ENCODE peak calls at places on chromosomes 16 and 17, in ten cellular contexts. One of them, this sample, is unnamed.
A peak's percentile ranks its signal among the peaks of the same experiment; 100 is the strongest.

GRCh38 chr17:79230576-79230975 is 156.0 kb downstream of the ENGASE start:
- DNase-seq in endothelial cell of umbilical vein: no peak
- DNase-seq in suprapubic skin: no peak
- DNase-seq in prostate gland: no peak
- DNase-seq in stomach: no peak
- DNase-seq in GM12891: no peak
- DNase-seq in esophagus muscularis mucosa: no peak
- DNase-seq in HCT116: no peak
- DNase-seq in transverse colon: no peak
- DNase-seq in HepG2: no peak
- DNase-seq in this sample: no peak

GRCh38 chr17:28899212-28899815 is 1.8 kb upstream of the FLOT2 start:
- DNase-seq in prostate gland: no peak
- DNase-seq in transverse colon: no peak
- DNase-seq in HepG2: no peak
- DNase-seq in stomach: no peak
- DNase-seq in endothelial cell of umbilical vein: no peak
- DNase-seq in HCT116: no peak
- DNase-seq in GM12891: no peak
- DNase-seq in esophagus muscularis mucosa: no peak
- DNase-seq in suprapubic skin: no peak
- DNase-seq in this sample: no peak

GRCh38 chr17:7438050-7438614 is 1.2 kb upstream of the FGF11 start:
- DNase-seq in HCT116: no peak
- DNase-seq in GM12891: no peak
- DNase-seq in transverse colon: peak; percentile 54
- DNase-seq in esophagus muscularis mucosa: no peak
- DNase-seq in prostate gland: peak; percentile 50
- DNase-seq in HepG2: no peak
- DNase-seq in endothelial cell of umbilical vein: peak; percentile 18
- DNase-seq in stomach: peak; percentile 53
- DNase-seq in suprapubic skin: no peak
- DNase-seq in this sample: no peak

GRCh38 chr16:51762081-51762995 is 611.3 kb upstream of the SALL1 start:
- DNase-seq in prostate gland: peak; percentile 73
- DNase-seq in endothelial cell of umbilical vein: peak; percentile 36
- DNase-seq in HCT116: no peak
- DNase-seq in transverse colon: peak; percentile 61
- DNase-seq in GM12891: peak; percentile 54
- DNase-seq in esophagus muscularis mucosa: peak; percentile 91
- DNase-seq in HepG2: peak; percentile 52
- DNase-seq in suprapubic skin: peak; percentile 78
- DNase-seq in stomach: peak; percentile 85
- DNase-seq in this sample: peak; percentile 79

GRCh38 chr17:43359469-43360105 is 39.2 kb upstream of the ARL4D start:
- DNase-seq in HepG2: no peak
- DNase-seq in HCT116: no peak
- DNase-seq in GM12891: no peak
- DNase-seq in stomach: no peak
- DNase-seq in endothelial cell of umbilical vein: no peak
- DNase-seq in suprapubic skin: no peak
- DNase-seq in transverse colon: peak; percentile 21
- DNase-seq in esophagus muscularis mucosa: no peak
- DNase-seq in prostate gland: no peak
- DNase-seq in this sample: no peak

GRCh38 chr16:67770371-67770991 is 35.9 kb downstream of the RANBP10 start:
- DNase-seq in stomach: no peak
- DNase-seq in transverse colon: no peak
- DNase-seq in suprapubic skin: no peak
- DNase-seq in endothelial cell of umbilical vein: peak; percentile 75
- DNase-seq in HCT116: no peak
- DNase-seq in GM12891: no peak
- DNase-seq in prostate gland: no peak
- DNase-seq in esophagus muscularis mucosa: no peak
- DNase-seq in HepG2: no peak
- DNase-seq in this sample: no peak

GRCh38 chr17:39699818-39700147 is at the start of gene ERBB2:
- DNase-seq in GM12891: no peak
- DNase-seq in stomach: peak; percentile 80
- DNase-seq in HepG2: peak; percentile 64
- DNase-seq in esophagus muscularis mucosa: no peak
- DNase-seq in endothelial cell of umbilical vein: peak; percentile 57
- DNase-seq in prostate gland: peak; percentile 86
- DNase-seq in HCT116: peak; percentile 57
- DNase-seq in transverse colon: peak; percentile 88
- DNase-seq in suprapubic skin: no peak
- DNase-seq in this sample: peak; percentile 91

GRCh38 chr17:71444011-71444574 is 676.7 kb upstream of the SOX9 start:
- DNase-seq in HepG2: no peak
- DNase-seq in stomach: no peak
- DNase-seq in GM12891: no peak
- DNase-seq in esophagus muscularis mucosa: no peak
- DNase-seq in HCT116: no peak
- DNase-seq in prostate gland: no peak
- DNase-seq in suprapubic skin: no peak
- DNase-seq in endothelial cell of umbilical vein: no peak
- DNase-seq in transverse colon: no peak
- DNase-seq in this sample: no peak

GRCh38 chr16:85900031-85900792 is 1.2 kb downstream of the IRF8 start:
- DNase-seq in transverse colon: no peak
- DNase-seq in prostate gland: no peak
- DNase-seq in esophagus muscularis mucosa: no peak
- DNase-seq in endothelial cell of umbilical vein: no peak
- DNase-seq in HCT116: no peak
- DNase-seq in stomach: peak; percentile 67
- DNase-seq in GM12891: no peak
- DNase-seq in suprapubic skin: no peak
- DNase-seq in HepG2: no peak
- DNase-seq in this sample: no peak

GRCh38 chr16:85899444-85899843 is 482 bp downstream of the IRF8 start:
- DNase-seq in HCT116: no peak
- DNase-seq in esophagus muscularis mucosa: no peak
- DNase-seq in suprapubic skin: no peak
- DNase-seq in transverse colon: no peak
- DNase-seq in endothelial cell of umbilical vein: no peak
- DNase-seq in stomach: peak; percentile 13
- DNase-seq in HepG2: no peak
- DNase-seq in GM12891: no peak
- DNase-seq in prostate gland: no peak
- DNase-seq in this sample: no peak

GRCh38 chr16:85897384-85897783 is 1.6 kb upstream of the IRF8 start:
- DNase-seq in esophagus muscularis mucosa: no peak
- DNase-seq in GM12891: no peak
- DNase-seq in stomach: no peak
- DNase-seq in endothelial cell of umbilical vein: no peak
- DNase-seq in suprapubic skin: no peak
- DNase-seq in HCT116: no peak
- DNase-seq in HepG2: no peak
- DNase-seq in prostate gland: no peak
- DNase-seq in transverse colon: no peak
- DNase-seq in this sample: no peak

GRCh38 chr16:85901110-85901509 is 2.1 kb downstream of the IRF8 start:
- DNase-seq in GM12891: no peak
- DNase-seq in transverse colon: no peak
- DNase-seq in endothelial cell of umbilical vein: no peak
- DNase-seq in prostate gland: no peak
- DNase-seq in HCT116: no peak
- DNase-seq in esophagus muscularis mucosa: no peak
- DNase-seq in suprapubic skin: no peak
- DNase-seq in HepG2: no peak
- DNase-seq in stomach: no peak
- DNase-seq in this sample: no peak

GRCh38 chr16:85898521-85899442 is at the start of gene IRF8:
- DNase-seq in transverse colon: peak; percentile 87
- DNase-seq in GM12891: peak; percentile 74
- DNase-seq in suprapubic skin: no peak
- DNase-seq in HepG2: no peak
- DNase-seq in prostate gland: peak; percentile 17
- DNase-seq in esophagus muscularis mucosa: peak; percentile 94
- DNase-seq in endothelial cell of umbilical vein: peak; percentile 81
- DNase-seq in HCT116: no peak
- DNase-seq in stomach: peak; percentile 76
- DNase-seq in this sample: peak; percentile 87
- TF ChIP-seq POLR2AphosphoS5 in transverse colon: peak; percentile 83
- TF ChIP-seq POLR2AphosphoS5 in GM12891: peak; percentile 96
- TF ChIP-seq POLR2AphosphoS5 in suprapubic skin: no peak
- TF ChIP-seq POLR2AphosphoS5 in HepG2: no peak
- TF ChIP-seq POLR2AphosphoS5 in prostate gland: no peak
- TF ChIP-seq POLR2AphosphoS5 in esophagus muscularis mucosa: peak; percentile 52
- TF ChIP-seq POLR2AphosphoS5 in endothelial cell of umbilical vein: no peak
- TF ChIP-seq POLR2AphosphoS5 in HCT116: no peak
- TF ChIP-seq POLR2AphosphoS5 in stomach: peak; percentile 96
- TF ChIP-seq POLR2AphosphoS5 in this sample: peak; percentile 71

GRCh38 chr16:15694499-15694898 is 44.5 kb downstream of the NDE1 start:
- DNase-seq in HCT116: no peak
- DNase-seq in suprapubic skin: no peak
- DNase-seq in HepG2: no peak
- DNase-seq in prostate gland: no peak
- DNase-seq in transverse colon: no peak
- DNase-seq in stomach: no peak
- DNase-seq in GM12891: no peak
- DNase-seq in esophagus muscularis mucosa: no peak
- DNase-seq in endothelial cell of umbilical vein: no peak
- DNase-seq in this sample: no peak
- TF ChIP-seq POLR2AphosphoS5 in HCT116: no peak
- TF ChIP-seq POLR2AphosphoS5 in suprapubic skin: no peak
- TF ChIP-seq POLR2AphosphoS5 in HepG2: no peak
- TF ChIP-seq POLR2AphosphoS5 in prostate gland: no peak
- TF ChIP-seq POLR2AphosphoS5 in transverse colon: no peak
- TF ChIP-seq POLR2AphosphoS5 in stomach: no peak
- TF ChIP-seq POLR2AphosphoS5 in GM12891: no peak
- TF ChIP-seq POLR2AphosphoS5 in esophagus muscularis mucosa: no peak
- TF ChIP-seq POLR2AphosphoS5 in endothelial cell of umbilical vein: no peak
- TF ChIP-seq POLR2AphosphoS5 in this sample: no peak

GRCh38 chr17:56870163-56870651 is 36.3 kb downstream of the DGKE start:
- DNase-seq in esophagus muscularis mucosa: no peak
- DNase-seq in transverse colon: no peak
- DNase-seq in suprapubic skin: no peak
- DNase-seq in GM12891: no peak
- DNase-seq in HCT116: no peak
- DNase-seq in stomach: no peak
- DNase-seq in endothelial cell of umbilical vein: no peak
- DNase-seq in prostate gland: no peak
- DNase-seq in HepG2: peak; percentile 16
- DNase-seq in this sample: no peak

GRCh38 chr17:56868716-56869115 is 34.8 kb downstream of the DGKE start:
- DNase-seq in HCT116: no peak
- DNase-seq in prostate gland: no peak
- DNase-seq in stomach: no peak
- DNase-seq in endothelial cell of umbilical vein: no peak
- DNase-seq in suprapubic skin: no peak
- DNase-seq in esophagus muscularis mucosa: no peak
- DNase-seq in HepG2: no peak
- DNase-seq in GM12891: no peak
- DNase-seq in transverse colon: no peak
- DNase-seq in this sample: no peak

GRCh38 chr17:56866076-56866475 is 32.1 kb downstream of the DGKE start:
- DNase-seq in esophagus muscularis mucosa: no peak
- DNase-seq in prostate gland: no peak
- DNase-seq in suprapubic skin: no peak
- DNase-seq in GM12891: no peak
- DNase-seq in HCT116: no peak
- DNase-seq in endothelial cell of umbilical vein: no peak
- DNase-seq in stomach: no peak
- DNase-seq in transverse colon: no peak
- DNase-seq in HepG2: no peak
- DNase-seq in this sample: no peak

GRCh38 chr17:56866496-56866895 is 32.5 kb downstream of the DGKE start:
- DNase-seq in endothelial cell of umbilical vein: peak; percentile 36
- DNase-seq in transverse colon: no peak
- DNase-seq in esophagus muscularis mucosa: no peak
- DNase-seq in prostate gland: no peak
- DNase-seq in suprapubic skin: no peak
- DNase-seq in GM12891: no peak
- DNase-seq in HepG2: no peak
- DNase-seq in stomach: no peak
- DNase-seq in HCT116: no peak
- DNase-seq in this sample: no peak

DNA sequence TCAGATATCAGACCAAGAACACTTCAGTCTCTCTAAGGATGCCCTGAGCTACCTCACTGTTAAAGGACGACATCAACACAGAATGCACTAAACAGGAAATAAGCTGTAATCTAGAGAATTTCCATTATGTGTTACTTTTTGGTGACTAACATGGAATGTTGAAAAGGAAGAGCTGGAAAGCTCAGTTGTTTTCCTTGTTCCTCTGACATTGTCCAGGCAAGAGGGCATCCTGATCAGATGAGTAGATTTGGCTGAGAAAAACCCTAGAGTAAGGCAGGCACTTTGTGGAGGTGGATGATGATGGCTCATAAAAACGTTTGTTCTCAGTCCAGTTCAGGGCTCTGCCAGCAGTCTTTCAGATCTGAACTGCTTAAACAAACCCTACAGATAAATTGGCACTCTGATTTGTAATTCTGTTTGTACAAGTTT is 34.0 kb downstream of the DGKE start:
- DNase-seq in HepG2: no peak
- DNase-seq in prostate gland: peak; percentile 21
- DNase-seq in transverse colon: no peak
- DNase-seq in HCT116: no peak
- DNase-seq in esophagus muscularis mucosa: no peak
- DNase-seq in endothelial cell of umbilical vein: peak; percentile 90
- DNase-seq in stomach: no peak
- DNase-seq in suprapubic skin: no peak
- DNase-seq in GM12891: no peak
- DNase-seq in this sample: no peak
- TF ChIP-seq POLR2AphosphoS5 in HepG2: no peak
- TF ChIP-seq POLR2AphosphoS5 in prostate gland: peak; percentile 64
- TF ChIP-seq POLR2AphosphoS5 in transverse colon: no peak
- TF ChIP-seq POLR2AphosphoS5 in HCT116: no peak
- TF ChIP-seq POLR2AphosphoS5 in esophagus muscularis mucosa: no peak
- TF ChIP-seq POLR2AphosphoS5 in endothelial cell of umbilical vein: peak; percentile 64
- TF ChIP-seq POLR2AphosphoS5 in stomach: peak; percentile 21
- TF ChIP-seq POLR2AphosphoS5 in suprapubic skin: no peak
- TF ChIP-seq POLR2AphosphoS5 in GM12891: no peak
- TF ChIP-seq POLR2AphosphoS5 in this sample: peak; percentile 47

GRCh38 chr16:31365131-31365865 is 10.3 kb downstream of the ITGAX start:
- DNase-seq in HCT116: no peak
- DNase-seq in esophagus muscularis mucosa: no peak
- DNase-seq in suprapubic skin: no peak
- DNase-seq in HepG2: no peak
- DNase-seq in GM12891: peak; percentile 57
- DNase-seq in prostate gland: no peak
- DNase-seq in stomach: no peak
- DNase-seq in endothelial cell of umbilical vein: no peak
- DNase-seq in transverse colon: no peak
- DNase-seq in this sample: no peak

GRCh38 chr16:31361201-31362110 is 6.5 kb downstream of the ITGAX start:
- DNase-seq in esophagus muscularis mucosa: no peak
- DNase-seq in stomach: no peak
- DNase-seq in GM12891: no peak
- DNase-seq in HepG2: no peak
- DNase-seq in prostate gland: no peak
- DNase-seq in HCT116: no peak
- DNase-seq in suprapubic skin: no peak
- DNase-seq in transverse colon: no peak
- DNase-seq in endothelial cell of umbilical vein: no peak
- DNase-seq in this sample: no peak

GRCh38 chr16:31362476-31363405 is 7.8 kb downstream of the ITGAX start:
- DNase-seq in transverse colon: no peak
- DNase-seq in GM12891: no peak
- DNase-seq in esophagus muscularis mucosa: no peak
- DNase-seq in prostate gland: no peak
- DNase-seq in HCT116: no peak
- DNase-seq in suprapubic skin: peak; percentile 64
- DNase-seq in stomach: no peak
- DNase-seq in HepG2: no peak
- DNase-seq in endothelial cell of umbilical vein: no peak
- DNase-seq in this sample: no peak

GRCh38 chr16:31360296-31360695 is 5.3 kb downstream of the ITGAX start:
- DNase-seq in stomach: no peak
- DNase-seq in suprapubic skin: no peak
- DNase-seq in transverse colon: no peak
- DNase-seq in HepG2: no peak
- DNase-seq in prostate gland: no peak
- DNase-seq in HCT116: no peak
- DNase-seq in GM12891: no peak
- DNase-seq in endothelial cell of umbilical vein: no peak
- DNase-seq in esophagus muscularis mucosa: no peak
- DNase-seq in this sample: no peak

DNA sequence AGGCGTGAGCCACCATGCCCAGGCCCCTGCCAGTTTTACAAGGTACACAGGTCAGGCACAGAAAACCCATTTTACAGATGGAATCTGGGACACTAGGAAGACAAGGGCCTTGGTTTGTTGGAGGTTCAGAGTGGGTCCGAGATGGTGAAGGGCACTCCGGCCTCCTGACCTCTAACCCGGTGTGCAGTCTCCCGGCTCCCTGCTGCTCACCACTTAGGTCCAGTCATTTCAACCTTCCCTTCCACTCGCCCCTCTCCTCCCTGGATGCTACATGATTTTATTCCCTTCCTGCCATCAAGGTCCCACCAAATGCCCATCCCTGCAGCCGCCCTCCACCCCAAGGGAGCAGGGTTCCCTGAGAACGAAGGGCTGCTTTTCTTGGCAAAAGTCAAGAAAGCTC is 8.7 kb downstream of the ITGAX start:
- DNase-seq in esophagus muscularis mucosa: no peak
- DNase-seq in stomach: no peak
- DNase-seq in suprapubic skin: peak; percentile 54
- DNase-seq in GM12891: no peak
- DNase-seq in HepG2: no peak
- DNase-seq in transverse colon: no peak
- DNase-seq in prostate gland: no peak
- DNase-seq in HCT116: no peak
- DNase-seq in endothelial cell of umbilical vein: no peak
- DNase-seq in this sample: no peak
- TF ChIP-seq POLR2AphosphoS5 in esophagus muscularis mucosa: no peak
- TF ChIP-seq POLR2AphosphoS5 in stomach: no peak
- TF ChIP-seq POLR2AphosphoS5 in suprapubic skin: no peak
- TF ChIP-seq POLR2AphosphoS5 in GM12891: no peak
- TF ChIP-seq POLR2AphosphoS5 in HepG2: no peak
- TF ChIP-seq POLR2AphosphoS5 in transverse colon: no peak
- TF ChIP-seq POLR2AphosphoS5 in prostate gland: no peak
- TF ChIP-seq POLR2AphosphoS5 in HCT116: no peak
- TF ChIP-seq POLR2AphosphoS5 in endothelial cell of umbilical vein: no peak
- TF ChIP-seq POLR2AphosphoS5 in this sample: no peak

This sample was measured in sigmoid colon.